ENCODE peak calls at places on chromosome 18, in eight cellular contexts. Q is CD8-positive, alpha-beta memory T cell; G is heart right ventricle; N is IMR-90; D is lower lobe of right lung; Z is body of pancreas; I is heart left ventricle; P is tibial nerve. F is an unnamed sample. For H3K4me1, the result is how much of the 10 kb centered on the place peaks cover.

GRCh38 chr18:5527603-5528002 is 16.2 kb downstream of the EPB41L3 start:
- DNase-seq in D (no peak), P (peak), Q (no peak), Z (peak), I (no peak), G (peak), N (peak), F (peak)

GRCh38 chr18:7945882-7946281 is 378.8 kb downstream of the PTPRM start:
- DNase-seq in Q (no peak), P (no peak), D (no peak), Z (no peak), N (peak), I (no peak), G (no peak), F (no peak)

GRCh38 chr18:35703043-35703688 is 121.6 kb downstream of the GALNT1 start:
- DNase-seq in Z (no peak), Q (no peak), P (no peak), I (no peak), G (no peak), N (peak), D (no peak), F (no peak)

GRCh38 chr18:26429535-26429934 is 118.8 kb downstream of the KCTD1 start:
- DNase-seq in Z (no peak), P (no peak), D (no peak), I (no peak), Q (no peak), N (peak), G (no peak), F (no peak)

GRCh38 chr18:41444943-41445342 is 510.1 kb upstream of the PIK3C3 start:
- DNase-seq in Z (no peak), P (no peak), I (no peak), Q (no peak), G (no peak), D (no peak), N (no peak), F (no peak)

GRCh38 chr18:53682796-53683195 is 541.7 kb downstream of the MBD2 start:
- DNase-seq in N (no peak), G (no peak), Z (no peak), P (no peak), I (no peak), D (no peak), Q (no peak), F (no peak)

GRCh38 chr18:55093808-55094207 is 134.5 kb upstream of the CCDC68 start:
- DNase-seq in N (no peak), I (no peak), Z (no peak), D (no peak), P (no peak), G (no peak), Q (no peak), F (no peak)

GRCh38 chr18:35284846-35285245 is 5.2 kb downstream of the ZSCAN30 start:
- DNase-seq in I (no peak), N (no peak), D (no peak), Q (no peak), G (no peak), P (no peak), Z (no peak), F (no peak)

GRCh38 chr18:39406941-39407340 is 1841.3 kb upstream of the CELF4 start:
- DNase-seq in N (no peak), Q (no peak), D (no peak), G (no peak), I (no peak), Z (peak), P (no peak), F (no peak)

GRCh38 chr18:9796933-9797549 is 88.7 kb upstream of the TXNDC2 start:
- DNase-seq in P (no peak), Q (no peak), Z (no peak), G (no peak), D (no peak), I (no peak), N (no peak), F (no peak)

GRCh38 chr18:8747440-8747937 is 42.1 kb downstream of the MTCL1 start:
- DNase-seq in N (peak), P (no peak), G (no peak), Q (no peak), D (no peak), I (no peak), Z (no peak), F (no peak)

GRCh38 chr18:906416-907170 is 1.9 kb downstream of the ADCYAP1 start:
- DNase-seq in Q (no peak), P (no peak), D (no peak), G (no peak), N (no peak), Z (peak), I (no peak), F (no peak)

GRCh38 chr18:49616618-49617328 is 54.9 kb downstream of the LIPG start:
- DNase-seq in Q (no peak), N (no peak), Z (no peak), P (no peak), D (no peak), I (no peak), G (no peak), F (no peak)

GRCh38 chr18:72692086-72692485 is 147.9 kb upstream of the CBLN2 start:
- DNase-seq in G (no peak), P (no peak), N (no peak), I (no peak), D (no peak), Q (no peak), Z (peak), F (no peak)

GRCh38 chr18:46068763-46069162 is 3.3 kb downstream of the PSTPIP2 start:
- DNase-seq in Q (no peak), N (no peak), D (no peak), G (no peak), Z (no peak), I (no peak), P (no peak), F (no peak)

GRCh38 chr18:46070683-46071614 is 1.1 kb downstream of the PSTPIP2 start:
- DNase-seq in N (no peak), Q (peak), G (no peak), Z (no peak), P (no peak), D (no peak), I (no peak), F (no peak)

GRCh38 chr18:46070232-46070631 is 1.8 kb downstream of the PSTPIP2 start:
- DNase-seq in N (no peak), I (no peak), Z (no peak), P (no peak), G (no peak), D (no peak), Q (no peak), F (no peak)

GRCh38 chr18:46067431-46068007 is 4.5 kb downstream of the PSTPIP2 start:
- DNase-seq in I (no peak), G (no peak), Z (peak), N (peak), D (no peak), P (no peak), Q (no peak), F (no peak)

DNA sequence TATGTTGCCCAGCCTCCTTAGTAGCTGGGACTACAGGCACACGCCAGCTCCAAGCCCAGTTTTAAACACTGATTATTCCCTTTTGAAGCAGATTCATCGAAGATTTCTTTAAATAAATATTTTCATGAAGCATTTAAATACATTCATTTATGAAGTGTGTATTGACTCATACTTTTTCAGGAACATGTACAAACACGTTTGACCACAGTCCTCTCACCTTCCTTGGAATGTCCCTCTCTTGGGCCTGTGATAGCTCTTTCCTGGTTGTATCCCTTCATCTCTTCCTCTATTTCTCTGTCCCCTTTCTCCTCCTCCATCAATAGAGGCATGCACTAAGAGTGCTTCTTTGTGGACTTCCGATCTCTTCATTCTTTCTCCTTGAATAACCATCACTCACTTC is 2.5 kb downstream of the PSTPIP2 start:
- DNase-seq in Z (no peak), P (no peak), I (no peak), N (peak), Q (no peak), D (no peak), G (no peak), F (no peak)
- H3K4me3 ChIP-seq in Z (no peak), P (no peak), I (no peak), N (no peak), Q (no peak), D (no peak), G (no peak), F (no peak)

GRCh38 chr18:79506191-79507075 is 110.7 kb downstream of the NFATC1 start:
- DNase-seq in N (no peak), I (peak), Q (peak), Z (peak), P (peak), G (peak), D (peak), F (peak)

GRCh38 chr18:79508565-79509535 is 113.1 kb downstream of the NFATC1 start:
- DNase-seq in Z (peak), I (peak), N (no peak), G (no peak), P (peak), D (peak), Q (no peak), F (peak)

GRCh38 chr18:79507076-79507545 is 111.4 kb downstream of the NFATC1 start:
- DNase-seq in P (peak), G (peak), Q (peak), D (peak), Z (peak), N (no peak), I (peak), F (peak)

GRCh38 chr18:79509536-79509930 is 113.8 kb downstream of the NFATC1 start:
- DNase-seq in G (no peak), Z (peak), Q (no peak), D (peak), I (no peak), N (no peak), P (peak), F (peak)

DNA sequence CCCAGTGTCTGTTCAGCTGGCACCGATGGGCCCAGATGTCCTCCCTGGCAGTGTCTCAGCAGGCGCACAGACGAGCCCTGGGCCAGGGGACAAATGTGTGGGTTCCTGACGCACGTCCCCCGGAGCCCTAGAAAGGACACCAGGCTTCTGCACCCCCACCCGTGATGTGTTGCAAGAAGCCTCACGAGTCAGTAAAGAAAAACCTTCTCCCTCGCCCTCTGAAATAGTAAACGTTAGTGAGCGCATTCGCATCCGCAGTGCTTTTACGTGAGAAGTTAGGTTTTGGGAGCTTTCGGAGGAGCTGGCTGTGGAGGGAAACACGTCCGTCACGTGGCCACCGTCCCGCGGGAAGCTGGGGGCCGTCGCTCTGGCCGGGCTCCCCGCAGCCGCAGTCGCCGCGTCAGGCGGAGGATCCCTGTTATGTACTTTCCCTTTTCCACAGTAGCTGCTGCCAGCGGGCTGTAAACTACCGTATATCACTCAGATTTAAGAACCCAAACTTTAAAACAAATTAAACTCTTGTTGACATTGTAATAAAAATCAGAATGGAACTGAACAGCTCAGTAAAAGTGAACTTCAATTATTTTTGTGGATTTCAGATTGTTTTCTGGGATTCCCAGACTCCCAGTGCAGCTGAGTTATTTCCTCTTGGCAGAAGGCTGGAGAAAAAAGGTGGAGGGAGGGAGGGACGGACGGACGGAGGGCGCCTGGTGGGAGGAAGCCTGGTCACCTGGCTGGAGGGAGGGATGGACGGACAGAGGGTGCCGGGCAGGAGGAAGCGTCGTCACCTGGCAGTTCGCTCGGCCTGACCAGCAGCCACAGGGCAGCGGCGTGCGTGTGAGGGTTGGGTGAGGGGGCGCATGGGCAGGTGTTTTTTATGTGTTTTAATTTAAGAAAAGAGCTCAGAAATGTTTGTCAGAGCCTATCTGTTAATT is 112.1 kb downstream of the NFATC1 start:
- DNase-seq in P (peak), G (peak), N (peak), I (peak), Z (peak), D (peak), Q (peak), F (peak)
- H3K27ac ChIP-seq in P (peak), G (peak), N (peak), I (peak), Z (peak), D (peak), Q (no peak), F (peak)

DNA sequence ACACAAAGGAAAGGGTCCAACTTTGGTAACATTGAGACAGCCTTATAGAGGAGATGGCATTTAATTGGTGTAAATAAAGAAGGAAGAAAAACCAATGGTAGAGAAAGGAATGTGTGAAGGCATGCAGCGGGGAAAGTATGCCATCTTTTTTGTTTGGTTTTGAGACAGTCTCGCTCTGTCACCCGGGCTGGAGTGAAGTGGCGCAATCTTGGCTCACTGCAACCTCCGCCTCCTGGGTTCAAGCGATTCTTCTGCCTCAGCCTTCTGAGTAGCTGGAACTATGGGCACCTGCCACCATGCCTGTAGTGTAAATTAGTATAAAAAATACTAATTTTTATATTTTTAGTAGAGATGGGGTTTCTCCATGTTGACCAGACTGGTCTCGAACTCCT is 6.4 kb downstream of the RIOK3 start:
- DNase-seq in G (no peak), Q (no peak), Z (no peak), I (no peak), P (no peak), N (no peak), D (no peak), F (no peak)
- H3K4me1 ChIP-seq in G (half or more), Q (half or more), Z (half or more), I (half or more), P (under half), N (under half), D (half or more), F (under half)

GRCh38 chr18:11906181-11906580 is 1.9 kb downstream of the MPPE1 start:
- DNase-seq in Q (no peak), G (no peak), D (no peak), I (no peak), P (no peak), Z (no peak), N (no peak), F (no peak)

GRCh38 chr18:11906926-11907874 is 917 bp downstream of the MPPE1 start:
- DNase-seq in Q (no peak), G (no peak), N (no peak), D (no peak), I (no peak), Z (no peak), P (no peak), F (no peak)

GRCh38 chr18:11908182-11909080 is at the start of gene MPPE1:
- DNase-seq in P (peak), Z (peak), Q (peak), I (peak), D (peak), N (peak), G (peak), F (peak)

GRCh38 chr18:11909081-11909410 is 929 bp upstream of the MPPE1 start:
- DNase-seq in Q (no peak), D (no peak), Z (no peak), N (peak), G (no peak), P (no peak), I (no peak), F (no peak)

DNA sequence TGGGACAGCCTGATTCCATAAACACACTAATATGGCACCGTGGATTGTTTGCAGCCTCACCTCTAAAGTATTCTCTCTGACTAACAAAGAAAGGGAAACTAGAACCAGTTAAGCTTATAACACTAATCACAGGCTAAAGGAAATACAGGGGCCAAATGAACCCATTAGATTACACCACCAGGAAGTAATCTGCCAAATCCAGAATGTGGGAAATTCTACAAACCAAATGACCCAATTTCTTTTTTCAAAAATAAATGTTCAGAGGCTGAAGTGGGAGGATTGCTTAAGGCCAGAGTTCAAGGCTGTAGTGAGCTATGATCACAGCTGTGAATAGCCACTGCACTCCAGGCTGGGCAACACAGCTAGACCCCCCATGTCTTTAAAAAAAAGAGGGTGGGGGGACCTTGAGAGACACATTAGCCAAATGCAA is 1.5 kb upstream of the MPPE1 start:
- DNase-seq in Z (peak), G (no peak), Q (no peak), P (no peak), D (no peak), I (no peak), N (peak), F (no peak)
- H3K4me3 ChIP-seq in Z (no peak), G (peak), Q (peak), P (no peak), D (peak), I (peak), N (peak), F (no peak)

DNA sequence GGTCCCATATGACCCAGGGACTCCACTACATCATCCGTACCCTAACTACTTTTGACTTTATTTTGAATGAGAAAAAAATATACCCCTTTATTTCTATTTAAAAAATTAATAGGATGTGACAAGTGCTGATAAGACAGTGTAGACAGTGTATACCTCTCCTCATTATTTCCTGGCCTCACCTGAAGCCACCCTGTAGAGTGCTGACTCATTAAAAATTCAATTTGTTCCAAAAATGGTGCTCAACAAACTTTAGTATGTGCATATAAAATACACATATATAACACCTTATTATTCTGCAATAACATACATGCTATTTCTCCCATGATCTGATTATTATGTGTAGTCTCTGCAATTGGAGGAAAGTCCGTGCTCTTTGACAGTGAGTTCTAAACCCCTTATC is 20.8 kb downstream of the NOL4 start:
- DNase-seq in Z (no peak), D (no peak), I (no peak), N (no peak), Q (no peak), G (no peak), P (no peak), F (no peak)
- H3K27ac ChIP-seq in Z (no peak), D (no peak), I (no peak), N (no peak), Q (no peak), G (no peak), P (no peak), F (no peak)

GRCh38 chr18:3265564-3266033 is 3.7 kb downstream of the MYL12B start:
- DNase-seq in N (peak), D (no peak), P (no peak), I (no peak), Z (no peak), Q (no peak), G (no peak), F (no peak)
- H3K4me1 ChIP-seq in N (under half), D (half or more), P (under half), I (half or more), Z (half or more), Q (half or more), G (half or more), F (under half)

GRCh38 chr18:2970762-2971659 is 41.9 kb downstream of the LPIN2 start:
- DNase-seq in Z (no peak), Q (peak), N (peak), G (no peak), D (peak), I (no peak), P (no peak), F (no peak)
- H3K4me3 ChIP-seq in Z (no peak), Q (peak), N (no peak), G (no peak), D (no peak), I (peak), P (no peak), F (no peak)

DNA sequence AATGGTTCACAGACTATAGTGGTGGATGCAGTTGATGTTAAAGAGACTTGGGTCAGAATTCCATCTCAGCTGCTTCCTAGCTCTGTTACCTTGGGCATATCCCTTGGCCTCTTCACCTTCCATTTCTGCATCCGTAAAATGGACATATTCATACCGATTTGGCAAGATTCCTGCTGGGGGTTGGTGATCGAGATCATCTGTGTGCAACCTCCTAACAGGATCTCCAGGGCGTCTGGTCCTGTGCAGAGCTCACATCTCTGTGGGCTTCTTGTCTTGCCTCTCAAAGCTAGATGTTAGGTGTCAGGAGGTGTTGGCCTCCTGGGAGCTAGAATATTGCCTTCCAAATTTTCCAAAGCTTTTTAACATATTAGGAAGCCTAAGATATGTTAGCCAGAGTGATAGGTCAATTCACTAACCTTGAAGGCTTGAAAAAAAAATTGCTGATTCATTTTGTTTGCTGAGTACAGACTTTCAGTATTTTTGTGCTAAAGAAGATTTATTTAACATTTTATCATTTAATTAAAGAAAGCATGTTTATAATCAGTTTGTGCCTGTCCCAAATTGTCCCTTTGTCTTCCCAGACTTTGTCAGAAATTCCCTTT is 69.7 kb upstream of the ZNF516 start:
- DNase-seq in I (no peak), Q (no peak), G (no peak), P (no peak), D (no peak), N (no peak), Z (no peak), F (no peak)
- H3K27ac ChIP-seq in I (peak), Q (no peak), G (peak), P (peak), D (peak), N (peak), Z (peak), F (no peak)

GRCh38 chr18:56323673-56324072 is 314.7 kb downstream of the TXNL1 start:
- DNase-seq in P (no peak), Q (no peak), D (no peak), N (no peak), Z (no peak), G (no peak), I (no peak), F (no peak)

GRCh38 chr18:56326386-56327072 is 311.9 kb downstream of the TXNL1 start:
- DNase-seq in P (no peak), Q (no peak), N (no peak), I (no peak), G (no peak), D (no peak), Z (no peak), F (no peak)

GRCh38 chr18:56329536-56329935 is 308.9 kb downstream of the TXNL1 start:
- DNase-seq in Z (no peak), Q (no peak), G (no peak), I (no peak), D (no peak), N (no peak), P (no peak), F (no peak)

GRCh38 chr18:56330381-56331115 is 307.8 kb downstream of the TXNL1 start:
- DNase-seq in Z (no peak), N (no peak), I (no peak), G (no peak), D (no peak), Q (no peak), P (no peak), F (no peak)

GRCh38 chr18:56327171-56327885 is 311.1 kb downstream of the TXNL1 start:
- DNase-seq in Q (no peak), D (no peak), G (no peak), P (no peak), Z (no peak), N (peak), I (no peak), F (no peak)
- H3K4me1 ChIP-seq in Q (under half), D (under half), G (under half), P (under half), Z (under half), N (under half), I (under half), F (under half)

GRCh38 chr18:67417864-67418523 is 98.5 kb downstream of the DSEL start:
- DNase-seq in G (peak), N (peak), Z (no peak), I (no peak), P (no peak), Q (peak), D (no peak), F (no peak)
- H3K4me3 ChIP-seq in G (peak), N (peak), Z (no peak), I (no peak), P (no peak), Q (peak), D (peak), F (no peak)

F was measured in aorta.